ENCODE peak calls at places on chromosomes 16 and 17, in ten cellular contexts. Z is activated naive CD4-positive, alpha-beta T cell; D is cardiac fibroblast; G is nephron progenitor cell; M is astrocyte of the spinal cord; E is Right ventricle myocardium superior; K is NCI-H510A treated with DMSO at 0.1 percent for 48 hours; U is hippocampal formation; V is NCI-H1417; J is WTC11. S is an unnamed sample.

GRCh38 chr17:47188266-47188665 is 829 bp downstream of the CDC27 start:
- DNase-seq in Z (no peak), D (peak; percentile 62), G (no peak), M (peak; percentile 59), E (no peak), K (no peak), U (no peak), V (no peak), J (no peak), S (no peak)

GRCh38 chr17:78337244-78338109 is 22.4 kb downstream of the SOCS3 start:
- DNase-seq in Z (no peak), D (peak; percentile 78), G (no peak), M (peak; percentile 65), E (no peak), K (no peak), U (no peak), V (no peak), J (no peak), S (no peak)

GRCh38 chr17:45190503-45191282 is 29.0 kb downstream of the HEXIM2 start:
- DNase-seq in Z (no peak), D (no peak), G (no peak), M (no peak), E (no peak), K (peak; percentile 38), U (no peak), V (peak; percentile 29), J (no peak), S (no peak)

GRCh38 chr16:78695371-78695770 is 595.9 kb downstream of the WWOX start:
- DNase-seq in Z (no peak), D (no peak), G (no peak), M (no peak), E (no peak), K (no peak), U (no peak), V (no peak), J (no peak), S (no peak)

GRCh38 chr17:30323895-30324319 is 9.9 kb downstream of the TMIGD1 start:
- DNase-seq in Z (peak; percentile 6), D (peak; percentile 76), G (no peak), M (peak; percentile 30), E (peak; percentile 54), K (peak; percentile 38), U (no peak), V (no peak), J (no peak), S (no peak)

GRCh38 chr17:50218071-50218759 is 16.8 kb upstream of the COL1A1 start:
- DNase-seq in Z (no peak), D (peak; percentile 58), G (no peak), M (peak; percentile 68), E (no peak), K (no peak), U (no peak), V (no peak), J (no peak), S (no peak)

GRCh38 chr16:57808589-57808988 is 6.3 kb upstream of the KIFC3 start:
- DNase-seq in Z (no peak), D (no peak), G (no peak), M (no peak), E (no peak), K (no peak), U (no peak), V (no peak), J (no peak), S (no peak)

GRCh38 chr17:4631836-4632582 is 9.5 kb downstream of the ALOX15 start:
- DNase-seq in Z (no peak), D (no peak), G (no peak), M (peak; percentile 38), E (no peak), K (no peak), U (no peak), V (no peak), J (peak; percentile 40), S (no peak)

GRCh38 chr17:68295086-68295485 is 3.8 kb downstream of the ARSG start:
- DNase-seq in Z (no peak), D (no peak), G (no peak), M (no peak), E (no peak), K (no peak), U (no peak), V (no peak), J (no peak), S (no peak)

GRCh38 chr17:39196820-39197331 is 593 bp downstream of the CACNB1 start:
- DNase-seq in Z (no peak), D (no peak), G (no peak), M (no peak), E (no peak), K (peak; percentile 20), U (no peak), V (no peak), J (peak; percentile 32), S (peak; percentile 63)

GRCh38 chr16:50711040-50711439 is 17.6 kb downstream of the NOD2 start:
- DNase-seq in Z (no peak), D (no peak), G (no peak), M (no peak), E (no peak), K (no peak), U (no peak), V (no peak), J (no peak), S (no peak)